ENCODE peak calls at places on chromosomes 2 and 18, in four cellular contexts. Z, T, C and K are unnamed samples.

GRCh38 chr2:182587831-182588230 is 128.2 kb upstream of the DNAJC10 start:
- DNase-seq in Z (no peak), C (no peak), T (no peak), K (peak)

GRCh38 chr2:71831208-71831577 is 316.5 kb downstream of the CYP26B1 start:
- DNase-seq in Z (no peak), C (no peak), T (peak), K (peak)

GRCh38 chr2:84788498-84788897 is 92.4 kb downstream of the TRABD2A start:
- DNase-seq in Z (no peak), C (no peak), T (no peak), K (no peak)

GRCh38 chr2:69685321-69686048 is 41.9 kb upstream of the AAK1 start:
- DNase-seq in T (no peak), C (peak), Z (no peak), K (peak)

GRCh38 chr2:24022324-24022974 is 12.6 kb downstream of the MFSD2B start:
- DNase-seq in C (no peak), T (no peak), Z (no peak), K (no peak)

GRCh38 chr2:27638023-27638637 is 9.3 kb downstream of the GPN1 start:
- DNase-seq in C (no peak), T (no peak), Z (no peak), K (peak)

GRCh38 chr2:59339121-59339836 is 1098.2 kb upstream of the FANCL start:
- DNase-seq in T (no peak), Z (no peak), C (no peak), K (no peak)

GRCh38 chr2:239299218-239299939 is 101.4 kb downstream of the HDAC4 start:
- DNase-seq in C (no peak), Z (no peak), T (peak), K (no peak)

GRCh38 chr2:208040199-208041171 is 15.2 kb upstream of the PLEKHM3 start:
- DNase-seq in Z (peak), C (peak), T (peak), K (peak)

GRCh38 chr18:22674300-22674699 is 256.6 kb upstream of the CTAGE1 start:
- DNase-seq in C (no peak), Z (no peak), T (no peak), K (peak)

GRCh38 chr18:9870431-9871023 is 15.2 kb upstream of the TXNDC2 start:
- DNase-seq in C (no peak), Z (no peak), T (no peak), K (no peak)

GRCh38 chr2:3465844-3466481 is 53.4 kb downstream of the ADI1 start:
- DNase-seq in Z (no peak), T (no peak), C (no peak), K (peak)

DNA sequence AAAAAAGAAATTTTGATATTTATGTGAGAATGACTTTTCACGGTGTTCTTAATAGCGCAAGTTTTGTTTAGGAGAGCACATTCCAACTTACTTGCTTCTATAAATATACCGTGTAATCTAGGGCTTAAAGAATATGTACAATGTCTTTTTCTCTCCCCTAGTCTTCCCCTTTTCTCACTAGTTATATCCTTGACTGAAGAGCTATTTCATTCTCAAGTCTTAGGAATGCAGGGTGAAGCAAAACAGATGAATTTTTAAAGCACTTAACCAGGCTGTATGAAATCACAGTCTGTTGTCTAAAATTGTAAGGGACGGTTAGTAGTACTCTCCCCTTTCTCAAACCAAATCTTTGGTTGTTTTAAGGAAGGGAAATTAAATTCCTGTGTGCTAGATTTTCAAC is 29.6 kb upstream of the SLC30A6 start:
- DNase-seq in C (no peak), T (no peak), Z (no peak), K (peak)
- H3K27ac ChIP-seq in C (no peak), T (no peak), Z (no peak), K (peak)

GRCh38 chr2:26086155-26086634 is 52.3 kb downstream of the RAB10 start:
- DNase-seq in Z (no peak), T (no peak), C (no peak), K (peak)
- H3K27ac ChIP-seq in Z (no peak), T (no peak), C (no peak), K (peak)

DNA sequence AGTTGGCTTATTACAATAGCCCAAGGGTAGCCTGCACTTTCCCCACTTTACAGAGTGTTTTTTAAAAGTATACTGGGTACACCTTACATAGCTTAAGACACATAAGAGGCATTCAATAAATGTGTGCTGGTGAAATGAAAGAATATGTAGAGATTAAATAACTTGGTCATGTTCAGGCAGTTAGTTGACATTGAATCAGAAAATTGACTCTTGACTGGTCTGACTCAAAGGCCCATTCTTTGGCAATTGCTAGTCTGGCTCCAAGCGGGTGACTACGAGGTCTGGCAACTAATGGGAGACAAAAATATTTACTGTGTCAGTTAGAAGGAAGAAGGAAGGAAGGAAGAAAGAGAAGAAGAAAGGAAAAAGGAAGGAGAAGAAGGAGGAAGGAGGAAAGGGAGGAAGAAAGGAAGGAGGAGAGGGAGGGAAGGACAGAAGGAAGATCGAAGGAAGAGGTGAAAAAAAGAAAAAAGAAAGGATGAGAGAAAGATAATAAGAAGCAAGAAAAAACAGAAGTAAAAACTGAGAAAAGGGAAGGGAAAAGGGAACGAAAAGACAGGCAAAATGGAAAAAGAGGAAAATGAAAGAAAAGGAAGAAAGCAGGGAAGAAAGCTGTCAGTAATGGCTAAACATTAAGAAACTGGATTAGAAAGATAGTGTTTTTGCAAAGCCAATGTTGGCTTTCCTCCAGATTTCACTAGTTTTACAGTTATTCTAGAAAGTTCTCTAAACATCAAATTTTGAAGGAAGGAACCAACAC is 286.5 kb upstream of the TRIB2 start:
- DNase-seq in Z (no peak), T (peak), C (no peak), K (peak)
- H3K27ac ChIP-seq in Z (no peak), T (peak), C (no peak), K (no peak)

GRCh38 chr18:34709104-34709503 is 994 bp upstream of the DTNA start:
- DNase-seq in C (no peak), Z (no peak), T (peak), K (peak)
- H3K27ac ChIP-seq in C (peak), Z (no peak), T (peak), K (peak)

GRCh38 chr2:88602022-88602421 is 25.2 kb downstream of the EIF2AK3 start:
- DNase-seq in T (no peak), C (no peak), Z (no peak), K (no peak)

GRCh38 chr2:88600038-88600465 is 27.2 kb downstream of the EIF2AK3 start:
- DNase-seq in T (no peak), C (peak), Z (peak), K (peak)

GRCh38 chr2:88599527-88599926 is 27.7 kb downstream of the EIF2AK3 start:
- DNase-seq in C (no peak), T (no peak), Z (no peak), K (no peak)

GRCh38 chr2:88603146-88603545 is 24.1 kb downstream of the EIF2AK3 start:
- DNase-seq in T (no peak), Z (no peak), C (no peak), K (peak)

GRCh38 chr2:88601302-88601701 is 26.0 kb downstream of the EIF2AK3 start:
- DNase-seq in T (no peak), C (no peak), Z (peak), K (peak)
- H3K27ac ChIP-seq in T (no peak), C (no peak), Z (no peak), K (peak)

DNA sequence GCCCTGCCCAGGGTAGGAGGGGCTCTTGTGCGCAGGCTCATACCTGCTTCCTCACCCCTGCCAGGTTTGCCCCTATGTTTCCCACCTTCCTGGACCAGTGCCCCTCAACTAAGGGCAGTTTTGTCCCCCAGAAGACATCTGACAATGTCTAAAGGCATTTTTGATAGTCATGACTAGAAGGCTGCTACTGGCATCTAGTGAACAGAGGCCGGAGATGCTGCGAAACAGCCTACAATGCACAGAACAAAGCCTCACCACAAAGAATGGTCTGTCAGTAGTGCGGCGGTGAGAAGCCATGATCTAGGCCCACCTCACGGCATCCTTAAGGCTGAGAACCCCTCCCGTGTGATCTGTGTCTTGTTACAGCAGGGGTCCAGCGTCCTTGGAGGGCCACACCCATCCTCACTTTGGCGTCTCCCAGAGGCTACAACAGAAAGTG is 96.0 kb downstream of the TMEM17 start:
- DNase-seq in C (no peak), T (no peak), Z (no peak), K (no peak)
- H3K27ac ChIP-seq in C (no peak), T (peak), Z (no peak), K (no peak)

GRCh38 chr18:68893396-68893795 is 95.5 kb downstream of the CCDC102B start:
- DNase-seq in C (no peak), T (no peak), Z (no peak), K (no peak)
- H3K27ac ChIP-seq in C (no peak), T (no peak), Z (no peak), K (no peak)

GRCh38 chr2:30664761-30665358 is 142.4 kb downstream of the CAPN13 start:
- DNase-seq in C (no peak), T (no peak), Z (no peak), K (peak)
- H3K27ac ChIP-seq in C (peak), T (peak), Z (no peak), K (peak)